ENCODE peak calls at places on chromosomes 13 and 19, in six cellular contexts. G, C, D, F, V and I are unnamed samples.

GRCh38 chr19:30313353-30313750 is 58.8 kb upstream of the ZNF536 start:
- DNase-seq in D (no peak), V (no peak), F (no peak), G (no peak), C (no peak), I (no peak)

GRCh38 chr19:36014029-36014924 is at the start of gene ALKBH6:
- DNase-seq in F (peak; percentile 100), V (peak; percentile 100), C (peak; percentile 100), G (peak; percentile 100), D (peak; percentile 99), I (peak; percentile 98)

GRCh38 chr19:10228925-10229324 is 2.2 kb downstream of the S1PR2 start:
- DNase-seq in C (no peak), F (peak; percentile 50), G (no peak), V (no peak), D (no peak), I (peak; percentile 59)

GRCh38 chr13:109787135-109787954 is 962 bp upstream of the IRS2 start:
- DNase-seq in G (peak; percentile 49), V (peak; percentile 77), F (peak; percentile 39), C (peak; percentile 40), D (peak; percentile 44), I (peak; percentile 67)

GRCh38 chr19:40433391-40434216 is 7.8 kb upstream of the SERTAD1 start:
- DNase-seq in V (peak; percentile 87), G (peak; percentile 83), C (peak; percentile 89), F (peak; percentile 59), D (peak; percentile 71), I (peak; percentile 93)

GRCh38 chr13:50892162-50892944 is 17.2 kb upstream of the RNASEH2B start:
- DNase-seq in V (no peak), D (no peak), C (no peak), F (peak; percentile 37), G (no peak), I (no peak)

GRCh38 chr13:34522818-34523217 is 419.3 kb upstream of the NBEA start:
- DNase-seq in C (no peak), V (no peak), D (no peak), F (no peak), G (no peak), I (no peak)

GRCh38 chr19:13029893-13030292 is 34.6 kb downstream of the NFIX start:
- DNase-seq in V (no peak), F (peak; percentile 36), D (no peak), C (no peak), G (no peak), I (no peak)

GRCh38 chr19:22882797-22883196 is 50.7 kb downstream of the ZNF723 start:
- DNase-seq in D (peak; percentile 1), F (no peak), V (no peak), C (no peak), G (peak; percentile 17), I (peak; percentile 11)

GRCh38 chr13:49044008-49044407 is 68.3 kb downstream of the FNDC3A start:
- DNase-seq in F (no peak), D (no peak), V (no peak), C (no peak), G (no peak), I (no peak)

GRCh38 chr19:6103217-6103644 is 7.1 kb downstream of the RFX2 start:
- DNase-seq in D (no peak), F (no peak), G (peak; percentile 99), C (peak; percentile 72), V (no peak), I (peak; percentile 82)